ENCODE peak calls at places on chromosomes 13 and 19, in six cellular contexts. One of them, this sample, is unnamed.

GRCh38 chr13:79522583-79522982 is 41.6 kb downstream of the NDFIP2 start:
- DNase-seq in heart left ventricle: no peak
- DNase-seq in esophagus squamous epithelium: no peak
- DNase-seq in GM23248: peak; percentile 26
- DNase-seq in HCT116: no peak
- DNase-seq in heart right ventricle: no peak
- DNase-seq in this sample: peak; percentile 87

GRCh38 chr13:90416938-90417337 is 930.5 kb upstream of the MIR17HG start:
- DNase-seq in heart left ventricle: no peak
- DNase-seq in esophagus squamous epithelium: no peak
- DNase-seq in GM23248: no peak
- DNase-seq in HCT116: no peak
- DNase-seq in heart right ventricle: no peak
- DNase-seq in this sample: no peak

GRCh38 chr13:50224534-50224933 is 209.3 kb downstream of the KCNRG start:
- DNase-seq in heart left ventricle: no peak
- DNase-seq in esophagus squamous epithelium: no peak
- DNase-seq in GM23248: peak; percentile 61
- DNase-seq in HCT116: no peak
- DNase-seq in heart right ventricle: no peak
- DNase-seq in this sample: peak; percentile 62

GRCh38 chr13:48983331-48983730 is 7.6 kb downstream of the FNDC3A start:
- DNase-seq in heart left ventricle: no peak
- DNase-seq in esophagus squamous epithelium: no peak
- DNase-seq in GM23248: no peak
- DNase-seq in HCT116: no peak
- DNase-seq in heart right ventricle: no peak
- DNase-seq in this sample: no peak

GRCh38 chr19:51715850-51716249 is 7.9 kb downstream of the HAS1 start:
- DNase-seq in heart left ventricle: no peak
- DNase-seq in esophagus squamous epithelium: no peak
- DNase-seq in GM23248: no peak
- DNase-seq in HCT116: no peak
- DNase-seq in heart right ventricle: no peak
- DNase-seq in this sample: no peak

GRCh38 chr19:49746206-49746958 is 16.7 kb downstream of the TSKS start:
- DNase-seq in heart left ventricle: peak; percentile 58
- DNase-seq in esophagus squamous epithelium: no peak
- DNase-seq in GM23248: peak; percentile 29
- DNase-seq in HCT116: peak; percentile 90
- DNase-seq in heart right ventricle: no peak
- DNase-seq in this sample: no peak

GRCh38 chr19:33296473-33297060 is 5.8 kb downstream of the CEBPA start:
- DNase-seq in heart left ventricle: no peak
- DNase-seq in esophagus squamous epithelium: no peak
- DNase-seq in GM23248: peak; percentile 12
- DNase-seq in HCT116: no peak
- DNase-seq in heart right ventricle: no peak
- DNase-seq in this sample: no peak

GRCh38 chr19:16791942-16792341 is 37.3 kb upstream of the SIN3B start:
- DNase-seq in heart left ventricle: no peak
- DNase-seq in esophagus squamous epithelium: no peak
- DNase-seq in GM23248: no peak
- DNase-seq in HCT116: no peak
- DNase-seq in heart right ventricle: no peak
- DNase-seq in this sample: no peak

GRCh38 chr19:14944456-14944855 is 3.2 kb downstream of the OR7C2 start:
- DNase-seq in heart left ventricle: no peak
- DNase-seq in esophagus squamous epithelium: no peak
- DNase-seq in GM23248: no peak
- DNase-seq in HCT116: no peak
- DNase-seq in heart right ventricle: no peak
- DNase-seq in this sample: no peak

GRCh38 chr13:38758278-38758677 is 71.4 kb downstream of the FREM2 start:
- DNase-seq in heart left ventricle: no peak
- DNase-seq in esophagus squamous epithelium: no peak
- DNase-seq in GM23248: no peak
- DNase-seq in HCT116: no peak
- DNase-seq in heart right ventricle: no peak
- DNase-seq in this sample: no peak

GRCh38 chr13:97125051-97125809 is 96.9 kb upstream of the MBNL2 start:
- DNase-seq in heart left ventricle: peak; percentile 39
- DNase-seq in esophagus squamous epithelium: no peak
- DNase-seq in GM23248: peak; percentile 85
- DNase-seq in HCT116: peak; percentile 75
- DNase-seq in heart right ventricle: no peak
- DNase-seq in this sample: peak; percentile 77

GRCh38 chr19:28960986-28961705 is 251.8 kb downstream of the UQCRFS1 start:
- DNase-seq in heart left ventricle: no peak
- DNase-seq in esophagus squamous epithelium: no peak
- DNase-seq in GM23248: peak; percentile 89
- DNase-seq in HCT116: no peak
- DNase-seq in heart right ventricle: no peak
- DNase-seq in this sample: peak; percentile 53

GRCh38 chr13:109949395-109949794 is 163.0 kb upstream of the IRS2 start:
- DNase-seq in heart left ventricle: no peak
- DNase-seq in esophagus squamous epithelium: no peak
- DNase-seq in GM23248: peak; percentile 22
- DNase-seq in HCT116: no peak
- DNase-seq in heart right ventricle: no peak
- DNase-seq in this sample: peak; percentile 26

GRCh38 chr13:72290962-72291681 is 424.1 kb upstream of the DACH1 start:
- DNase-seq in heart left ventricle: no peak
- DNase-seq in esophagus squamous epithelium: no peak
- DNase-seq in GM23248: no peak
- DNase-seq in HCT116: peak; percentile 77
- DNase-seq in heart right ventricle: no peak
- DNase-seq in this sample: peak; percentile 58

GRCh38 chr13:21757721-21758120 is 86.8 kb downstream of the FGF9 start:
- DNase-seq in heart left ventricle: no peak
- DNase-seq in esophagus squamous epithelium: no peak
- DNase-seq in GM23248: no peak
- DNase-seq in HCT116: no peak
- DNase-seq in heart right ventricle: no peak
- DNase-seq in this sample: no peak

GRCh38 chr19:49020931-49021895 is 2.9 kb downstream of the CGB3 start:
- DNase-seq in heart left ventricle: no peak
- DNase-seq in esophagus squamous epithelium: no peak
- DNase-seq in GM23248: peak; percentile 42
- DNase-seq in HCT116: no peak
- DNase-seq in heart right ventricle: no peak
- DNase-seq in this sample: peak; percentile 18

GRCh38 chr13:43346427-43346826 is 323.0 kb downstream of the DNAJC15 start:
- DNase-seq in heart left ventricle: no peak
- DNase-seq in esophagus squamous epithelium: no peak
- DNase-seq in GM23248: no peak
- DNase-seq in HCT116: no peak
- DNase-seq in heart right ventricle: no peak
- DNase-seq in this sample: no peak

GRCh38 chr13:112059457-112060317 is 7.3 kb upstream of the SOX1 start:
- DNase-seq in heart left ventricle: no peak
- DNase-seq in esophagus squamous epithelium: no peak
- DNase-seq in GM23248: no peak
- DNase-seq in HCT116: no peak
- DNase-seq in heart right ventricle: no peak
- DNase-seq in this sample: no peak

GRCh38 chr19:48194041-48194871 is 23.8 kb downstream of the ZSWIM9 start:
- DNase-seq in heart left ventricle: no peak
- DNase-seq in esophagus squamous epithelium: no peak
- DNase-seq in GM23248: peak; percentile 40
- DNase-seq in HCT116: no peak
- DNase-seq in heart right ventricle: no peak
- DNase-seq in this sample: no peak

GRCh38 chr13:31236211-31236786 is 36.5 kb downstream of the B3GLCT start:
- DNase-seq in heart left ventricle: no peak
- DNase-seq in esophagus squamous epithelium: no peak
- DNase-seq in GM23248: peak; percentile 75
- DNase-seq in HCT116: peak; percentile 15
- DNase-seq in heart right ventricle: no peak
- DNase-seq in this sample: peak; percentile 42

GRCh38 chr13:100356889-100357288 is 231.7 kb downstream of the GGACT start:
- DNase-seq in heart left ventricle: no peak
- DNase-seq in esophagus squamous epithelium: no peak
- DNase-seq in GM23248: no peak
- DNase-seq in HCT116: no peak
- DNase-seq in heart right ventricle: no peak
- DNase-seq in this sample: no peak

GRCh38 chr13:40152145-40152544 is 496.7 kb downstream of the COG6 start:
- DNase-seq in heart left ventricle: no peak
- DNase-seq in esophagus squamous epithelium: no peak
- DNase-seq in GM23248: peak; percentile 89
- DNase-seq in HCT116: peak; percentile 54
- DNase-seq in heart right ventricle: peak; percentile 13
- DNase-seq in this sample: peak; percentile 87

GRCh38 chr19:50255115-50255514 is 51.7 kb downstream of the MYH14 start:
- DNase-seq in heart left ventricle: no peak
- DNase-seq in esophagus squamous epithelium: no peak
- DNase-seq in GM23248: no peak
- DNase-seq in HCT116: no peak
- DNase-seq in heart right ventricle: no peak
- DNase-seq in this sample: no peak

GRCh38 chr19:32691952-32692726 is 518 bp downstream of the NUDT19 start:
- DNase-seq in heart left ventricle: peak; percentile 79
- DNase-seq in esophagus squamous epithelium: peak; percentile 27
- DNase-seq in GM23248: peak; percentile 86
- DNase-seq in HCT116: no peak
- DNase-seq in heart right ventricle: peak; percentile 66
- DNase-seq in this sample: peak; percentile 48

GRCh38 chr13:41178040-41178439 is 16.3 kb downstream of the KBTBD7 start:
- DNase-seq in heart left ventricle: no peak
- DNase-seq in esophagus squamous epithelium: no peak
- DNase-seq in GM23248: peak; percentile 16
- DNase-seq in HCT116: no peak
- DNase-seq in heart right ventricle: no peak
- DNase-seq in this sample: no peak

GRCh38 chr19:39411832-39412099 is 703 bp upstream of the PLEKHG2 start:
- DNase-seq in heart left ventricle: peak; percentile 94
- DNase-seq in esophagus squamous epithelium: peak; percentile 70
- DNase-seq in GM23248: peak; percentile 96
- DNase-seq in HCT116: peak; percentile 84
- DNase-seq in heart right ventricle: peak; percentile 92
- DNase-seq in this sample: peak; percentile 96

GRCh38 chr19:48654299-48655059 is 8.5 kb upstream of the CA11 start:
- DNase-seq in heart left ventricle: no peak
- DNase-seq in esophagus squamous epithelium: no peak
- DNase-seq in GM23248: no peak
- DNase-seq in HCT116: no peak
- DNase-seq in heart right ventricle: no peak
- DNase-seq in this sample: no peak

GRCh38 chr13:33322474-33322827 is 36.9 kb upstream of the STARD13 start:
- DNase-seq in heart left ventricle: peak; percentile 63
- DNase-seq in esophagus squamous epithelium: no peak
- DNase-seq in GM23248: peak; percentile 87
- DNase-seq in HCT116: no peak
- DNase-seq in heart right ventricle: peak; percentile 48
- DNase-seq in this sample: peak; percentile 67

GRCh38 chr19:869245-870177 is 10.0 kb downstream of the CFD start:
- DNase-seq in heart left ventricle: no peak
- DNase-seq in esophagus squamous epithelium: no peak
- DNase-seq in GM23248: peak; percentile 96
- DNase-seq in HCT116: peak; percentile 63
- DNase-seq in heart right ventricle: peak; percentile 67
- DNase-seq in this sample: peak; percentile 88

GRCh38 chr19:866769-867300 is 7.4 kb downstream of the CFD start:
- DNase-seq in heart left ventricle: no peak
- DNase-seq in esophagus squamous epithelium: no peak
- DNase-seq in GM23248: no peak
- DNase-seq in HCT116: no peak
- DNase-seq in heart right ventricle: no peak
- DNase-seq in this sample: no peak

GRCh38 chr19:867301-867793 is 7.9 kb downstream of the CFD start:
- DNase-seq in heart left ventricle: no peak
- DNase-seq in esophagus squamous epithelium: no peak
- DNase-seq in GM23248: no peak
- DNase-seq in HCT116: no peak
- DNase-seq in heart right ventricle: no peak
- DNase-seq in this sample: no peak

GRCh38 chr19:868458-869244 is 9.2 kb downstream of the CFD start:
- DNase-seq in heart left ventricle: no peak
- DNase-seq in esophagus squamous epithelium: no peak
- DNase-seq in GM23248: no peak
- DNase-seq in HCT116: no peak
- DNase-seq in heart right ventricle: no peak
- DNase-seq in this sample: no peak

GRCh38 chr19:867855-868457 is 8.5 kb downstream of the CFD start:
- DNase-seq in heart left ventricle: no peak
- DNase-seq in esophagus squamous epithelium: no peak
- DNase-seq in GM23248: no peak
- DNase-seq in HCT116: no peak
- DNase-seq in heart right ventricle: no peak
- DNase-seq in this sample: no peak
- H3K36me3 ChIP-seq in heart left ventricle: no peaks in the 10 kb centered on the region
- H3K36me3 ChIP-seq in esophagus squamous epithelium: peaks cover 42% of the 10 kb centered on the region
- H3K36me3 ChIP-seq in GM23248: no peaks in the 10 kb centered on the region
- H3K36me3 ChIP-seq in HCT116: peaks cover 5% of the 10 kb centered on the region
- H3K36me3 ChIP-seq in heart right ventricle: peaks cover 12% of the 10 kb centered on the region
- H3K36me3 ChIP-seq in this sample: peaks cover 29% of the 10 kb centered on the region

GRCh38 chr13:36417328-36417727 is 15.0 kb upstream of the CCNA1 start:
- DNase-seq in heart left ventricle: no peak
- DNase-seq in esophagus squamous epithelium: no peak
- DNase-seq in GM23248: no peak
- DNase-seq in HCT116: no peak
- DNase-seq in heart right ventricle: no peak
- DNase-seq in this sample: no peak
- H3K27ac ChIP-seq in heart left ventricle: no peak overlapping the region
- H3K27ac ChIP-seq in esophagus squamous epithelium: no peak overlapping the region
- H3K27ac ChIP-seq in GM23248: no peak overlapping the region
- H3K27ac ChIP-seq in HCT116: no peak overlapping the region
- H3K27ac ChIP-seq in heart right ventricle: no peak overlapping the region
- H3K27ac ChIP-seq in this sample: peak overlapping the region; percentile 68

GRCh38 chr19:6086081-6086858 is 24.0 kb downstream of the RFX2 start:
- DNase-seq in heart left ventricle: no peak
- DNase-seq in esophagus squamous epithelium: no peak
- DNase-seq in GM23248: peak; percentile 83
- DNase-seq in HCT116: no peak
- DNase-seq in heart right ventricle: no peak
- DNase-seq in this sample: no peak
- H3K4me3 ChIP-seq in heart left ventricle: no peak overlapping the region
- H3K4me3 ChIP-seq in esophagus squamous epithelium: no peak overlapping the region
- H3K4me3 ChIP-seq in GM23248: no peak overlapping the region
- H3K4me3 ChIP-seq in HCT116: no peak overlapping the region
- H3K4me3 ChIP-seq in heart right ventricle: no peak overlapping the region
- H3K4me3 ChIP-seq in this sample: no peak overlapping the region

DNA sequence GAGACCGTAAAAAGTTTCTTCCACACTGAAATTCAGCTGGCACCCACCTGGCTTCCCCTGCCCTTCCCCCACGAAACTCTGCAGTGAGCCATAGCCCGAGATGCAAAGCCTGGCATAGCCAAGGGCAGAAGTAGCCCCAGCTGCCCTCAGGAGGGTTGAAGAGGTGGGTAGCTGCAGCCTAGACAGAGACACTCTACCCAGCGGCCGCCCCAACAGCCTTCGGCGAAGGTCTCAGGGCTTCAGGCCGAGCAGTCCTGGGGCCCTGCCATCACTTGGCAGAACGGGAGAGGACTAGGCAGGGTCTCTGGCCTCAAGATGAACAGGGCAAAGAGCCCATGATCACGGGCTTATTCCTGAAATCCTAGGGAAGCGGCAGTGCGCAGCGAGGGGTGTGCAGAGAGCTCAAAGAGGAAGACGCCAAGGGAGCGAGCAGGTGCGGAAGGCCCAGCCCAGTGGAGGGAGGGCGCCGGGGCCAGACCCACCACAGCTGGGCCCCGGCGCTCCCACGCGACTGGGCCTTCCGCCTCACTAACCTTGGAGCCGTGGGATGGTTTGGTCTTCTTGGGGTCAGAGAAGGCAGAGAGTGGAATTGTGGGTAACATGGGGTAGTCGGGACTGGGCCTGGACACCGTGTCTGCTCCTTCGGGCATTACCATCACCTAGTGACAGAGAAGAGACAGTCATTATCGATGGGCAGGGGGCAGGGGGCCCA is 53.2 kb downstream of the MLLT1 start:
- DNase-seq in heart left ventricle: peak; percentile 5
- DNase-seq in esophagus squamous epithelium: no peak
- DNase-seq in GM23248: no peak
- DNase-seq in HCT116: no peak
- DNase-seq in heart right ventricle: no peak
- DNase-seq in this sample: no peak
- H3K36me3 ChIP-seq in heart left ventricle: peaks cover 4% of the 10 kb centered on the region
- H3K36me3 ChIP-seq in esophagus squamous epithelium: peaks cover 88% of the 10 kb centered on the region
- H3K36me3 ChIP-seq in GM23248: peaks cover 4% of the 10 kb centered on the region
- H3K36me3 ChIP-seq in HCT116: peaks cover 2% of the 10 kb centered on the region
- H3K36me3 ChIP-seq in heart right ventricle: peaks cover 8% of the 10 kb centered on the region
- H3K36me3 ChIP-seq in this sample: peaks cover 22% of the 10 kb centered on the region